ENCODE peak calls at places on chromosomes 4 and X, in eight cellular contexts. N is NT2/D1, M is astrocyte of the spinal cord, Y is tibial nerve, B is stomach, U is fibroblast of lung, F is A549, S is IMR-90. O is an unnamed sample.

GRCh38 chrX:49176421-49177326 is 5.0 kb downstream of the PLP2 start:
- DNase-seq in N (no peak), M (no peak), Y (no peak), B (no peak), U (no peak), F (no peak), S (no peak), O (no peak)

GRCh38 chr4:161856711-161857326 is 307.0 kb downstream of the FSTL5 start:
- DNase-seq in N (no peak), M (peak), Y (no peak), B (no peak), U (no peak), F (no peak), S (no peak), O (no peak)

GRCh38 chr4:38925492-38926418 is 58.1 kb downstream of the FAM114A1 start:
- DNase-seq in N (no peak), M (no peak), Y (no peak), B (no peak), U (no peak), F (no peak), S (no peak), O (peak)

GRCh38 chrX:108001218-108001814 is 19.1 kb upstream of the TEX13B start:
- DNase-seq in N (no peak), M (peak), Y (no peak), B (no peak), U (peak), F (peak), S (peak), O (peak)

GRCh38 chrX:17563515-17563914 is 173.8 kb upstream of the SCML1 start:
- DNase-seq in N (no peak), M (peak), Y (no peak), B (no peak), U (no peak), F (no peak), S (peak), O (no peak)

GRCh38 chrX:6225307-6226052 is 3.2 kb downstream of the NLGN4X start:
- DNase-seq in N (no peak), M (no peak), Y (no peak), B (no peak), U (no peak), F (no peak), S (no peak), O (no peak)

GRCh38 chrX:103464071-103464773 is 55.1 kb downstream of the RAB40A start:
- DNase-seq in N (no peak), M (peak), Y (peak), B (no peak), U (peak), F (peak), S (peak), O (no peak)

GRCh38 chr4:85862896-85863295 is 387.9 kb downstream of the ARHGAP24 start:
- DNase-seq in N (no peak), M (no peak), Y (no peak), B (no peak), U (no peak), F (no peak), S (no peak), O (no peak)

GRCh38 chr4:88962430-88962829 is 94.6 kb downstream of the FAM13A start:
- DNase-seq in N (no peak), M (no peak), Y (no peak), B (no peak), U (peak), F (no peak), S (no peak), O (no peak)

GRCh38 chrX:18146954-18147353 is 73.7 kb downstream of the BEND2 start:
- DNase-seq in N (no peak), M (peak), Y (no peak), B (no peak), U (peak), F (no peak), S (peak), O (no peak)

GRCh38 chrX:34382416-34382815 is 250.3 kb upstream of the FAM47A start:
- DNase-seq in N (no peak), M (peak), Y (no peak), B (no peak), U (peak), F (no peak), S (no peak), O (peak)

GRCh38 chrX:97167333-97167732 is 283.6 kb downstream of the RPA4 start:
- DNase-seq in N (no peak), M (no peak), Y (no peak), B (no peak), U (no peak), F (no peak), S (no peak), O (no peak)

GRCh38 chr4:99710681-99711345 is 53.2 kb upstream of the C4orf54 start:
- DNase-seq in N (no peak), M (no peak), Y (no peak), B (no peak), U (peak), F (no peak), S (peak), O (no peak)

GRCh38 chr4:140800686-140801085 is 44.5 kb upstream of the TBC1D9 start:
- DNase-seq in N (no peak), M (no peak), Y (no peak), B (no peak), U (no peak), F (no peak), S (no peak), O (no peak)

GRCh38 chr4:129747756-129748155 is 651.8 kb downstream of the C4orf33 start:
- DNase-seq in N (no peak), M (no peak), Y (no peak), B (no peak), U (no peak), F (no peak), S (no peak), O (peak)

GRCh38 chr4:143358923-143359694 is 22.4 kb downstream of the GAB1 start:
- DNase-seq in N (no peak), M (peak), Y (no peak), B (peak), U (peak), F (no peak), S (peak), O (peak)

GRCh38 chrX:15947648-15948317 is 93.2 kb upstream of the AP1S2 start:
- DNase-seq in N (peak), M (peak), Y (no peak), B (no peak), U (peak), F (no peak), S (peak), O (no peak)

GRCh38 chrX:104307341-104307740 is 52.6 kb upstream of the ESX1 start:
- DNase-seq in N (no peak), M (no peak), Y (no peak), B (no peak), U (no peak), F (no peak), S (no peak), O (no peak)

GRCh38 chr4:170978990-170979389 is 834.2 kb upstream of the GALNTL6 start:
- DNase-seq in N (no peak), M (no peak), Y (no peak), B (no peak), U (no peak), F (no peak), S (no peak), O (no peak)

GRCh38 chr4:30620711-30621110 is 99.5 kb upstream of the PCDH7 start:
- DNase-seq in N (no peak), M (no peak), Y (no peak), B (no peak), U (no peak), F (no peak), S (no peak), O (no peak)

GRCh38 chr4:972651-973424 is 531 bp downstream of the DGKQ start:
- DNase-seq in N (no peak), M (no peak), Y (no peak), B (peak), U (no peak), F (peak), S (no peak), O (no peak)

GRCh38 chr4:20254517-20255250 is 3.0 kb downstream of the SLIT2 start:
- DNase-seq in N (no peak), M (peak), Y (no peak), B (no peak), U (peak), F (no peak), S (peak), O (no peak)

GRCh38 chr4:147833254-147833653 is 101.4 kb downstream of the ARHGAP10 start:
- DNase-seq in N (no peak), M (no peak), Y (no peak), B (no peak), U (peak), F (no peak), S (peak), O (no peak)

GRCh38 chr4:53861856-53862610 is 202.4 kb downstream of the CHIC2 start:
- DNase-seq in N (no peak), M (peak), Y (no peak), B (no peak), U (peak), F (no peak), S (peak), O (no peak)

GRCh38 chr4:147854154-147854553 is 122.3 kb downstream of the ARHGAP10 start:
- DNase-seq in N (no peak), M (no peak), Y (no peak), B (no peak), U (no peak), F (no peak), S (no peak), O (no peak)

GRCh38 chr4:41935652-41936021 is 408 bp downstream of the TMEM33 start:
- DNase-seq in N (no peak), M (no peak), Y (no peak), B (no peak), U (peak), F (peak), S (peak), O (no peak)

GRCh38 chr4:164192844-164193243 is 561.1 kb upstream of the SMIM31 start:
- DNase-seq in N (no peak), M (no peak), Y (no peak), B (no peak), U (no peak), F (no peak), S (no peak), O (no peak)

DNA sequence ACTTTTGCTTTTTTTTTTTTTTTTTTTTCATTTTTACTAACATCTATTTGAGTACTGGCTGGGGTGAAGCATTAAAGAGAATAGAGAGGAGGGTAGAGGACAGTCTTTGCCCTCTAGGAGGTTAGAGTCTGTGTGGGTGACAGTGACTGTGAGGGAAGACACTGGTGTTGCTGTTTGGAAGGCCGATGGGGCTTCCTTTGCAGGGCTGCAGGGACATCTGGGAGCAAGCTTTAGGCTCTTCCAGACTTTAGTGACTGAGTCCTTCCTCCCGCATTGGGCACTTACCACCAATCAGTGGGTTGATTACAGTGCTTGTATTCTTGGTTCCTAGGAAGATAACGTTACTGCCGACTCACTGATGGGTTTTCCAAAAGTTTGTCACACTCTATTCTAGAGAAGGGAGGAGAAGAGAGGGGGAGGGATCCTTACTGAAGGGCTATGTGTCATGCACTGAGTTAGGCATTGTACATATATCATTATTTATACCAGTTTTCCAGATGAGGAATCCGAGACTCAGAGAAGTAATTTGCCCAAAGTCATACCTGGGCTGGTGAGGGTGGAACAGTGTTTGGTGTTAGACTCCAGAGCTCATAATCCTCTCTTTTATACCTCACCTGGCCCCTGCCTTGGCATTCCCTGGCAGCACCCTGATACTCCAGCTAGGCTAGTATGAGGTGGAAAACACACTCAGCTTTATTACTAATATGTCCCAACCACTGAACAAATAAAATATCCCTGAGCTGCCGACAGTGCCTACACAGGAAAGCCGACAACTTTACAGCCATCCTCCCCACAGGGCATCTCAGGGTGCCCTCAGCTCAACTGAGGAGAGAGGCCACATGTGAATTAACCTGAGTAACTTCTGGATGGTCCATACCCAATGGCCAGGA is 3.8 kb downstream of the CHST7 start:
- DNase-seq in N (no peak), M (no peak), Y (no peak), B (no peak), U (no peak), F (no peak), S (peak), O (no peak)
- H3K4me3 ChIP-seq in N (no peak), M (no peak), Y (no peak), B (peak), U (no peak), F (peak), S (no peak), O (no peak)

GRCh38 chrX:47460561-47460960 is 22.5 kb downstream of the ZNF41 start:
- DNase-seq in N (no peak), M (no peak), Y (no peak), B (no peak), U (no peak), F (no peak), S (no peak), O (no peak)
- H3K4me3 ChIP-seq in N (no peak), M (no peak), Y (no peak), B (no peak), U (no peak), F (no peak), S (no peak), O (no peak)

GRCh38 chrX:40938418-40938817 is 146.8 kb upstream of the USP9X start:
- DNase-seq in N (no peak), M (no peak), Y (no peak), B (no peak), U (no peak), F (no peak), S (peak), O (no peak)

GRCh38 chrX:40931921-40932320 is 153.3 kb upstream of the USP9X start:
- DNase-seq in N (no peak), M (no peak), Y (no peak), B (no peak), U (no peak), F (no peak), S (no peak), O (no peak)

GRCh38 chrX:40936827-40937226 is 148.4 kb upstream of the USP9X start:
- DNase-seq in N (no peak), M (no peak), Y (no peak), B (no peak), U (no peak), F (no peak), S (no peak), O (no peak)

GRCh38 chrX:40928076-40928475 is 157.2 kb upstream of the USP9X start:
- DNase-seq in N (no peak), M (no peak), Y (no peak), B (no peak), U (no peak), F (no peak), S (no peak), O (no peak)

DNA sequence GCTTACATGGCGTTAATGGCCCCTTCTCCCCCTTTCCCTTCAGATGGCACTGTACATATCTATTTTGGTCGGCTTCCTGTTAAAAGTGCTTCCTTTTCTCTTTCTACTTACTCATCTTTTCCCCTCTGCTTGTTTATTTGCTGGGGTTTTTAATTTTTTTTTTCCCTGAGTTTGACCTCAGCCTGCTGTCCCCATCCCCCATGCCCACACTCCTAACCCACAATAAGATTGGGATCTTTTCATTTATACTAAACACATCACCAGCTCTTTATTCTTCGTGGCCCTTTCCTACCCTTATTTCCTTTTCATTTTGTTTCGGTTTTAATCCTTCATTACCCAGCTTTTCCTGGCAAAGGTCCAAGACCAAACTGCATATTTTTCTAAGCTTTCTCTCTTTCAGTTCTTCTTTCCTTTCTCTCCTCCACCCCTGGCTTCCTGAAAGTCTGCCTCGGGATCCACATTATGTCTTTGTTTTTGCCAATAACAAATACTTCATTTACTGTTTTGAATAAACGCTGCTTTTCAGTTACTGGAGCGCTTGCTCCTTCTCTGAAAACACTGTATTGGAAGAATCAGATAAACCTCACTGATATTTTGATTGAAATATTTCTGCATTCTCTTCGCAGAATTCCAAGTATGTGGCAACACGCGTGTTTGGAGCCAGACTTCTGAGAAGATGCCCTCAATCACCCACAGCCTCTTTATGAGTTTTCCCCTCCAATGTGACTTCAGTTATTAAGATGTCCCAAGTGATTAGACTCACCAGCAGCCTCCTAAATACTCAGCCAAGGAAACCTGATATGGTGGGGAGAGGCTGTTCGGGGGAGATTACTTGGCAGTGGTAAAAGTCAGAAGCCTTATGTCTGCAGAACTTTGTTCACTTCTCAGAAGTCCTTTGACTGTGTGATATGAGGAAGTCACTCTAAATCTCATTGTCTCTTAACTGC is 151.8 kb upstream of the USP9X start:
- DNase-seq in N (no peak), M (peak), Y (peak), B (no peak), U (peak), F (no peak), S (peak), O (no peak)
- H3K4me3 ChIP-seq in N (no peak), M (peak), Y (peak), B (no peak), U (no peak), F (peak), S (peak), O (no peak)

GRCh38 chr4:8870647-8871416 is 807 bp downstream of the HMX1 start:
- DNase-seq in N (no peak), M (no peak), Y (no peak), B (no peak), U (no peak), F (no peak), S (no peak), O (no peak)
- H3K4me3 ChIP-seq in N (peak), M (no peak), Y (no peak), B (no peak), U (no peak), F (peak), S (no peak), O (no peak)

O was measured in LNCaP clone FGC.